ENCODE peak calls at places on chromosomes 13 and 19, in seven cellular contexts. T is CD8-positive, alpha-beta memory T cell; R is brain microvascular endothelial cell; G is suprapubic skin; L is Peyer's patch; I is BJ; K is psoas muscle. M is an unnamed sample. For H3K27me3, the result is how much of the 10 kb centered on the place peaks cover.

GRCh38 chr13:42796747-42797356 is 15.5 kb downstream of the FAM216B start:
- DNase-seq in T (no peak), I (no peak), G (no peak), L (no peak), K (no peak), R (no peak), M (no peak)

GRCh38 chr13:21777166-21777565 is 106.3 kb downstream of the FGF9 start:
- DNase-seq in G (no peak), L (no peak), T (no peak), I (no peak), R (no peak), K (no peak), M (no peak)

GRCh38 chr19:39370735-39371134 is 20.2 kb downstream of the PAF1 start:
- DNase-seq in T (no peak), I (no peak), K (no peak), R (no peak), G (no peak), L (no peak), M (no peak)

GRCh38 chr19:39199025-39199424 is 2.3 kb downstream of the NCCRP1 start:
- DNase-seq in L (no peak), K (no peak), I (peak), R (no peak), T (no peak), G (no peak), M (no peak)

GRCh38 chr13:33487575-33488243 is 202.2 kb upstream of the STARD13 start:
- DNase-seq in T (no peak), L (no peak), G (no peak), R (no peak), K (no peak), I (no peak), M (no peak)

GRCh38 chr19:10568444-10568825 is 344 bp downstream of the CDKN2D start:
- DNase-seq in L (peak), K (peak), T (no peak), I (no peak), R (no peak), G (no peak), M (no peak)

GRCh38 chr19:17677002-17677401 is 11.2 kb downstream of the UNC13A start:
- DNase-seq in I (no peak), L (no peak), T (no peak), G (no peak), K (no peak), R (no peak), M (no peak)

GRCh38 chr19:14614099-14614412 is 31.2 kb downstream of the CLEC17A start:
- DNase-seq in T (no peak), L (peak), I (no peak), G (no peak), R (no peak), K (no peak), M (peak)

GRCh38 chr19:38735257-38735686 is 9.0 kb downstream of the CAPN12 start:
- DNase-seq in I (no peak), T (peak), K (no peak), G (no peak), L (peak), R (no peak), M (peak)

GRCh38 chr13:37488682-37489081 is 109.9 kb downstream of the POSTN start:
- DNase-seq in I (no peak), G (no peak), K (no peak), R (no peak), T (no peak), L (no peak), M (no peak)

GRCh38 chr19:16370671-16371391 is 46.2 kb downstream of the KLF2 start:
- DNase-seq in T (peak), K (no peak), G (no peak), R (no peak), I (no peak), L (no peak), M (no peak)

GRCh38 chr13:40096357-40096911 is 441.0 kb downstream of the COG6 start:
- DNase-seq in T (no peak), K (no peak), G (no peak), L (peak), R (no peak), I (no peak), M (no peak)

DNA sequence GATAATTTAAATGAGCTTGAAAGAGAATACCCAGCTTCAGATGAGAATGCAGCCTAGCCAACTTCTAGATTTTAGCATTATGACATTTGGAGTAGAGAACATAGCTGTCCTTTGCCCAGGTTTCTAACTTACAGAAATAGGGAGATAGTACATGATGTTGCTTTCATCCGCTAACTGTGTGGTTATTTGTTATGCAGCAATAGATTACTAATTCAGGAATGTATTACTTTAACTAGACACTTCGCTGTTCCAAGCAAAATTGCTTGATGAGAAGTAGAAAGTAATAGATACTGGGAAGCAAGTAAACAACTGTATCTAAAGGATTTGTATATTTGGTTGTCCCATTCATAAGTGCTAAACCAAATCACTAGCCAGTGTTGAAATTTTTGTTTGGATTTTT is 790.9 kb upstream of the PRR20A start:
- DNase-seq in R (no peak), I (no peak), L (no peak), G (no peak), K (no peak), T (no peak), M (no peak)
- H3K27me3 ChIP-seq in R (under half), I (under half), L (under half), G (under half), K (under half), T (under half), M (under half)

DNA sequence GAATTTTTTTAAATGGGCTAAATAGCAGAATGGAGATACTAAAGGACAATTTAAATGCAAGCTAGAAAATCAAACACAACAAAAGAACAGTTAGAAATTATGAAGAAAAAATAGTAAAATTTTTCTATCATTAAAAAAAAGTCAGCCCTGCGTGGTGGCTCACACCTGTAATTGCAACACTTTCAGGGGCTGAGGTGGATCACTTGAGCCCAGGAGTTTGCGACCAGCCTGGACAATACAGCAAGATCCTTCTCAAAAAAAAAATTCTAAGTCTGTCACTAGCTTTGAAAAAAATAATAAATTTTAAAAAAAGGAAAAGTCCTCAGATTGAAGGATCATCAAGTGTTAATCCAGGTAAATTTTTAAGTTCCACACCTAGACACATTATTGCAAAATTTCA is 7.7 kb downstream of the TUBGCP3 start:
- DNase-seq in K (no peak), L (no peak), G (no peak), I (no peak), T (no peak), R (no peak), M (no peak)
- H3K27me3 ChIP-seq in K (under half), L (under half), G (under half), I (under half), T (under half), R (under half), M (under half)

DNA sequence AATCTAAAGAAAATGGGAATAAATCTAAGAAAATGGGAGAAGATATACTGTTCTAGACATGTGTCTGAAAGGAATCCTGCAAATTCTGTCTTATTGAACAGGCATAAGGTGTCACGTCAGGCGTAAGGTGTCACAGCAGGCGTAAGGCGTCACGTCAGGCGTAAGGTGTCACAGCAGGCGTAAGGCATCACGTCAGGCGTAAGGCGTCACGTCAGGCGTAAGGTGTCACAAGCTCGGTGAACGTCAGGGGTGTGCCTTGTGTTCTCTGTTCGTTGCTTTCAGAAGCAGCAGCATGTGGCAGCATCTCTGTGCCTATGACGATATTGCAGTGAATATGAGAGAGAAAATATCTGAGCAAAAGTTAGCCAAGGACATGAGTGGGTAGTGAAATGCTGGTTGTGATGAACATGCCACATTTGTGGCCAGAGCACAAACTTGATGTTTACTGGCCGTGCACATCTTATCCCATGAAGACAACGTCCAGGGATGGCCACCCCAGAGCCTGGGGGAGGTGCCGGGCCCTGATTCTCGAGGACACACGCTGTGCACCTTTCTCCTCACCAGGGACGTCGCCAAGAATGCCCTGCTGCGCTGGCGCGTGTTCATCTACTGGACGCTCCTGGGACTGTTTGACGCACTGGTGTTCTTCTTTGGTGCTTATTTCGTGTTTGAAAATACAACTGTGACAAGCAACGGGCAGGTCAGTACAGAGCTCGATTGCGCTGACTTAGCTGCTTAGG is 107.0 kb upstream of the MCF2L start:
- DNase-seq in K (no peak), I (no peak), G (peak), R (no peak), T (no peak), L (peak), M (no peak)
- H3K27me3 ChIP-seq in K (under half), I (under half), G (under half), R (under half), T (under half), L (under half), M (under half)

DNA sequence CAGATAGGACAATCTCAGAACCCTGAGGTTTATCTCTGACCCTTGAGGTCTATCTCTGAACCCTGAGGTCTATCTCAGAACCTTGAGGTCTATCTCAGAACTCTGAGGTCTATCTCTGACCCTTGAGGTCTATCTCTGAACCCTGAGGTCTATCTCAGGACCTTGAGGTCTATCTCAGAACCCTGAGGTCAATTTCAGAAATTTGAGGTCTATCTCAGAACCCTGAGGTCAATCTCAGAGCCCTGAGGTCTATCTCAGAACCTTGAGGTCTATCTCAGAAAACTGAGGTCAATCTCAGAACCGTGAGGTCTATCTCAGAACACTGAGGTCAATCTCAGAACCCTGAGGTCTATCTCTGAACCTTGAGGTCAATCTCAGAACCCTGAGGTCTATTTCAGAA is 2.3 kb downstream of the TLE2 start:
- DNase-seq in T (no peak), R (no peak), L (no peak), K (no peak), G (no peak), I (no peak), M (no peak)
- H3K27me3 ChIP-seq in T (under half), R (half or more), L (under half), K (under half), G (under half), I (under half), M (under half)

GRCh38 chr13:27790523-27790922 is 1.8 kb upstream of the GSX1 start:
- DNase-seq in T (no peak), R (no peak), L (no peak), G (no peak), K (no peak), I (no peak), M (no peak)

GRCh38 chr13:27792393-27793218 is at the start of gene GSX1:
- DNase-seq in T (peak), G (no peak), L (peak), R (peak), I (no peak), K (peak), M (no peak)

GRCh38 chr13:27791901-27792392 is 336 bp upstream of the GSX1 start:
- DNase-seq in R (no peak), K (no peak), I (no peak), T (no peak), L (no peak), G (no peak), M (no peak)

GRCh38 chr13:27789495-27790303 is 2.6 kb upstream of the GSX1 start:
- DNase-seq in R (no peak), G (no peak), I (no peak), K (no peak), T (no peak), L (no peak), M (no peak)

GRCh38 chr13:27791146-27791900 is 960 bp upstream of the GSX1 start:
- DNase-seq in L (no peak), I (no peak), G (no peak), R (no peak), K (no peak), T (no peak), M (no peak)
- H3K27me3 ChIP-seq in L (half or more), I (half or more), G (half or more), R (half or more), K (under half), T (half or more), M (under half)

GRCh38 chr13:111403266-111403665 is 82.8 kb downstream of the TEX29 start:
- DNase-seq in T (no peak), K (no peak), I (no peak), G (no peak), R (no peak), L (no peak), M (no peak)

GRCh38 chr13:111407381-111408131 is 87.1 kb downstream of the TEX29 start:
- DNase-seq in R (no peak), K (no peak), L (no peak), T (no peak), I (no peak), G (no peak), M (no peak)

GRCh38 chr13:111404746-111405145 is 84.3 kb downstream of the TEX29 start:
- DNase-seq in T (no peak), K (no peak), G (no peak), I (no peak), L (no peak), R (no peak), M (no peak)

GRCh38 chr13:111409413-111409812 is 89.0 kb downstream of the TEX29 start:
- DNase-seq in R (no peak), K (no peak), T (no peak), L (no peak), G (no peak), I (no peak), M (no peak)

GRCh38 chr13:111406636-111407035 is 86.2 kb downstream of the TEX29 start:
- DNase-seq in T (no peak), K (no peak), G (no peak), I (no peak), R (no peak), L (no peak), M (no peak)
- H3K27me3 ChIP-seq in T (under half), K (under half), G (under half), I (under half), R (under half), L (under half), M (under half)

DNA sequence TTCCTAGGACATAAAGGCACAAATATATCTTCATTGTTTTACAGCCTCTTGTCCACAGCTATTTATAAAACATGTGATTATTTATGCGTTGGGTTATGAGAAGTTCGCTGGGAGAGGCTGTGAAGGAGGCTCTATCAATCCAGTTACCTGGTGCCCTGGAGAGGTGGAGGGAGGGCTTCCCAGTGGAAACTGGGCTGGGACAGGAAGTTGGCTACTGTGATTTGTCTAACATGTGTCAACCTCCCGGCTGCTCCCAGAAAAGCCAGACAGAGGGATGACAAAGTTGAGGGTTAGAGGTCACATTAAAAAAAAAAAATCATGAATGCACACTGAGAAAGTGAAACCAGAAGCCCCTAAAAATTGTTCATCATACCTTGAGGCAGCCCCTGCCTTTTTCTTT is 346.5 kb downstream of the ZNF536 start:
- DNase-seq in K (no peak), I (no peak), G (no peak), R (no peak), L (no peak), T (no peak), M (no peak)
- H3K27me3 ChIP-seq in K (under half), I (under half), G (under half), R (under half), L (under half), T (under half), M (under half)

M was measured in GM06990.